ENCODE peak calls at places on chromosome 5, in four cellular contexts. A is mesothelial cell of epicardium, F is mucosa of descending colon, W is OCI-LY7. X is an unnamed sample.

GRCh38 chr5:956941-957729 is 51.5 kb upstream of the NKD2 start:
- DNase-seq in A (no peak), F (no peak), W (no peak), X (no peak)

GRCh38 chr5:60483046-60483445 is 216.9 kb downstream of the DEPDC1B start:
- DNase-seq in A (no peak), F (no peak), W (no peak), X (no peak)

GRCh38 chr5:33563530-33563929 is 122.8 kb downstream of the TARS1 start:
- DNase-seq in A (no peak), F (no peak), W (no peak), X (no peak)

GRCh38 chr5:54288568-54289217 is 21.7 kb downstream of the ARL15 start:
- DNase-seq in A (no peak), F (no peak), W (no peak), X (no peak)

GRCh38 chr5:180910182-180910581 is 11.2 kb downstream of the BTNL8 start:
- DNase-seq in A (no peak), F (no peak), W (no peak), X (no peak)

GRCh38 chr5:104498281-104498680 is 935.7 kb upstream of the NUDT12 start:
- DNase-seq in A (no peak), F (no peak), W (no peak), X (no peak)

GRCh38 chr5:38551020-38552017 is 5.1 kb downstream of the LIFR start:
- DNase-seq in A (no peak), F (no peak), W (peak; percentile 14), X (no peak)

GRCh38 chr5:107401470-107402085 is 269.2 kb downstream of the EFNA5 start:
- DNase-seq in A (no peak), F (no peak), W (no peak), X (no peak)

GRCh38 chr5:1244976-1245375 is 19.8 kb downstream of the SLC6A18 start:
- DNase-seq in A (no peak), F (no peak), W (no peak), X (no peak)

GRCh38 chr5:57696005-57696755 is 213.6 kb upstream of the ACTBL2 start:
- DNase-seq in A (no peak), F (no peak), W (no peak), X (no peak)
- TF ChIP-seq CTCF in A (no peak), F (no peak), W (no peak), X (no peak)

GRCh38 chr5:13956441-13956840 is 12.0 kb upstream of the DNAH5 start:
- DNase-seq in A (no peak), F (no peak), W (no peak), X (no peak)
- TF ChIP-seq CTCF in A (no peak), F (no peak), W (no peak), X (no peak)

GRCh38 chr5:78056901-78057514 is 237.5 kb downstream of the AP3B1 start:
- DNase-seq in A (no peak), F (no peak), W (no peak), X (no peak)
- TF ChIP-seq CTCF in A (no peak), F (no peak), W (no peak), X (no peak)

DNA sequence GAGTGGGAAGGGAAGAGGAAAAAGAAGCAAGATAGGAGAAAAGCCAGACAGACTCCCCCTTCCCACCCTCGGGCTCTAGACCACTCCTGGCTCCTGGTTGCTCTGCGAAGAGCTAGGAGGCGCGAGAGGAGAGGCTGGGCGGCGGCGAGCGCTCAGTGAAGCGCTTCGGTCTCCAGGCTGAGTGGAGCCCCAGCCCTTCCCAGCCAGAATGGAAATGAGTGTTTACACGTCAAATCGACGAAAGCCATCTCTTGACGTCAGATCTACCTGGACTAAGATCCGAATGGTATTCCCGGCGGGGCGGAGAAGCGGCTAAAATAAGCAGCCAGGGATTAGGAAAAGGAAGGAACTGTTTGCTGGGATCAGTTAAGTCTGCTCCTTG is at the start of gene PCSK1:
- DNase-seq in A (no peak), F (no peak), W (no peak), X (no peak)
- TF ChIP-seq CTCF in A (no peak), F (no peak), W (no peak), X (no peak)